ENCODE peak calls at places on chromosome 17, in four cellular contexts. One of them, this sample, is unnamed.
A peak's percentile ranks its signal among the peaks of the same experiment; 100 is the strongest.

GRCh38 chr17:9132291-9132690 is 111.0 kb downstream of the NTN1 start:
- DNase-seq in K562: no peak
- DNase-seq in SK-N-SH: no peak
- DNase-seq in GM12878: no peak
- DNase-seq in this sample: no peak

GRCh38 chr17:57603978-57604377 is 141.1 kb downstream of the CCDC182 start:
- DNase-seq in K562: no peak
- DNase-seq in SK-N-SH: no peak
- DNase-seq in GM12878: peak; percentile 79
- DNase-seq in this sample: no peak

GRCh38 chr17:63685021-63685420 is 14.9 kb downstream of the LIMD2 start:
- DNase-seq in K562: no peak
- DNase-seq in SK-N-SH: no peak
- DNase-seq in GM12878: no peak
- DNase-seq in this sample: no peak

GRCh38 chr17:49516190-49516589 is 21.1 kb downstream of the NGFR start:
- DNase-seq in K562: no peak
- DNase-seq in SK-N-SH: peak; percentile 30
- DNase-seq in GM12878: no peak
- DNase-seq in this sample: peak; percentile 5

GRCh38 chr17:6474906-6475305 is 30.7 kb downstream of the PIMREG start:
- DNase-seq in K562: no peak
- DNase-seq in SK-N-SH: no peak
- DNase-seq in GM12878: no peak
- DNase-seq in this sample: no peak

GRCh38 chr17:36183811-36184765 is 7.7 kb upstream of the TBC1D3B start:
- DNase-seq in K562: no peak
- DNase-seq in SK-N-SH: peak; percentile 39
- DNase-seq in GM12878: no peak
- DNase-seq in this sample: no peak

GRCh38 chr17:69326302-69327059 is 452 bp downstream of the ABCA5 start:
- DNase-seq in K562: peak; percentile 1
- DNase-seq in SK-N-SH: no peak
- DNase-seq in GM12878: no peak
- DNase-seq in this sample: no peak

GRCh38 chr17:75295220-75296158 is 6.3 kb upstream of the SLC25A19 start:
- DNase-seq in K562: peak; percentile 48
- DNase-seq in SK-N-SH: no peak
- DNase-seq in GM12878: peak; percentile 97
- DNase-seq in this sample: no peak

GRCh38 chr17:76369804-76370203 is 14.6 kb upstream of the SPHK1 start:
- DNase-seq in K562: no peak
- DNase-seq in SK-N-SH: peak; percentile 37
- DNase-seq in GM12878: no peak
- DNase-seq in this sample: no peak

GRCh38 chr17:61997649-61998048 is 67.4 kb downstream of the MED13 start:
- DNase-seq in K562: no peak
- DNase-seq in SK-N-SH: no peak
- DNase-seq in GM12878: no peak
- DNase-seq in this sample: no peak

GRCh38 chr17:38702166-38702899 is 2.7 kb upstream of the MLLT6 start:
- DNase-seq in K562: peak; percentile 92
- DNase-seq in SK-N-SH: peak; percentile 94
- DNase-seq in GM12878: no peak
- DNase-seq in this sample: peak; percentile 81

GRCh38 chr17:68570531-68570930 is 30.6 kb downstream of the FAM20A start:
- DNase-seq in K562: no peak
- DNase-seq in SK-N-SH: no peak
- DNase-seq in GM12878: no peak
- DNase-seq in this sample: no peak

GRCh38 chr17:73767696-73768095 is 123.5 kb upstream of the SDK2 start:
- DNase-seq in K562: no peak
- DNase-seq in SK-N-SH: no peak
- DNase-seq in GM12878: no peak
- DNase-seq in this sample: no peak

GRCh38 chr17:35900693-35901487 is 20.7 kb upstream of the CCL5 start:
- DNase-seq in K562: peak; percentile 22
- DNase-seq in SK-N-SH: no peak
- DNase-seq in GM12878: no peak
- DNase-seq in this sample: no peak

GRCh38 chr17:30372755-30373154 is 6.0 kb upstream of the CPD start:
- DNase-seq in K562: no peak
- DNase-seq in SK-N-SH: no peak
- DNase-seq in GM12878: no peak
- DNase-seq in this sample: no peak

GRCh38 chr17:14092808-14093207 is 23.5 kb downstream of the COX10 start:
- DNase-seq in K562: no peak
- DNase-seq in SK-N-SH: no peak
- DNase-seq in GM12878: no peak
- DNase-seq in this sample: no peak

GRCh38 chr17:44351961-44352921 is 7.1 kb downstream of the GRN start:
- DNase-seq in K562: no peak
- DNase-seq in SK-N-SH: peak; percentile 32
- DNase-seq in GM12878: no peak
- DNase-seq in this sample: no peak

GRCh38 chr17:18026408-18026776 is 12.6 kb downstream of the ATPAF2 start:
- DNase-seq in K562: no peak
- DNase-seq in SK-N-SH: peak; percentile 68
- DNase-seq in GM12878: no peak
- DNase-seq in this sample: no peak

GRCh38 chr17:4150106-4150505 is 7.1 kb downstream of the CYB5D2 start:
- DNase-seq in K562: no peak
- DNase-seq in SK-N-SH: no peak
- DNase-seq in GM12878: no peak
- DNase-seq in this sample: no peak

GRCh38 chr17:17506893-17507464 is 10.8 kb upstream of the RASD1 start:
- DNase-seq in K562: no peak
- DNase-seq in SK-N-SH: peak; percentile 48
- DNase-seq in GM12878: no peak
- DNase-seq in this sample: no peak

GRCh38 chr17:74119960-74120359 is 83.5 kb upstream of the RPL38 start:
- DNase-seq in K562: no peak
- DNase-seq in SK-N-SH: no peak
- DNase-seq in GM12878: no peak
- DNase-seq in this sample: no peak

GRCh38 chr17:28538296-28538895 is 14.0 kb downstream of the UNC119 start:
- DNase-seq in K562: no peak
- DNase-seq in SK-N-SH: no peak
- DNase-seq in GM12878: no peak
- DNase-seq in this sample: no peak

GRCh38 chr17:28536532-28537218 is 15.7 kb downstream of the UNC119 start:
- DNase-seq in K562: no peak
- DNase-seq in SK-N-SH: no peak
- DNase-seq in GM12878: no peak
- DNase-seq in this sample: no peak

GRCh38 chr17:28541439-28541838 is 11.0 kb downstream of the UNC119 start:
- DNase-seq in K562: no peak
- DNase-seq in SK-N-SH: no peak
- DNase-seq in GM12878: no peak
- DNase-seq in this sample: no peak

GRCh38 chr17:28537219-28537610 is 15.2 kb downstream of the UNC119 start:
- DNase-seq in K562: no peak
- DNase-seq in SK-N-SH: no peak
- DNase-seq in GM12878: no peak
- DNase-seq in this sample: no peak

GRCh38 chr17:28540231-28540630 is 12.2 kb downstream of the UNC119 start:
- DNase-seq in K562: no peak
- DNase-seq in SK-N-SH: peak; percentile 21
- DNase-seq in GM12878: no peak
- DNase-seq in this sample: no peak
- TF ChIP-seq USF1 in K562: no peak
- TF ChIP-seq USF1 in SK-N-SH: no peak
- TF ChIP-seq USF1 in GM12878: no peak
- TF ChIP-seq USF1 in this sample: no peak

GRCh38 chr17:77636835-77637806 is 321.4 kb upstream of the TNRC6C start:
- DNase-seq in K562: no peak
- DNase-seq in SK-N-SH: no peak
- DNase-seq in GM12878: no peak
- DNase-seq in this sample: no peak

GRCh38 chr17:77640242-77640641 is 318.3 kb upstream of the TNRC6C start:
- DNase-seq in K562: no peak
- DNase-seq in SK-N-SH: no peak
- DNase-seq in GM12878: no peak
- DNase-seq in this sample: no peak

GRCh38 chr17:77638229-77638628 is 320.3 kb upstream of the TNRC6C start:
- DNase-seq in K562: no peak
- DNase-seq in SK-N-SH: peak; percentile 56
- DNase-seq in GM12878: no peak
- DNase-seq in this sample: no peak

GRCh38 chr17:77635176-77635575 is 323.3 kb upstream of the TNRC6C start:
- DNase-seq in K562: no peak
- DNase-seq in SK-N-SH: no peak
- DNase-seq in GM12878: no peak
- DNase-seq in this sample: no peak

DNA sequence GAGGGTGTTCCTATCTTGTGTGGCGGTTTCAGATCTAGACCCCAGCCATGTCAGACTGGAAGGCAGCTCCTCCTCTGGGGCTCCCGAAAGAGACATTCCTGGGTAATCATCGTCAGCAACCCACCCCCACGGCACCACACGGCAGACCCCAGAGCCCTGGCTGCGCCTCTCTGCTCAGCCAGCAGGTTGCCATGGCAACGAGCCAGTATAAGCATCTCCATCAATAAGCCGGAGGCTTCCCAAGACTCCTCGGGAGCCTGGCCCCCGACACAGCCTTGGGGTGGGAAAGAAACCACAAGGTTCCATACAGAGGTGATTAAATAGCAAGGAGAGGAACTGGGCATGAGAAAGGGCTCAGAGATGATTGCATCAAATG is 320.7 kb upstream of the TNRC6C start:
- DNase-seq in K562: no peak
- DNase-seq in SK-N-SH: peak; percentile 68
- DNase-seq in GM12878: no peak
- DNase-seq in this sample: peak; percentile 42
- TF ChIP-seq USF1 in K562: no peak
- TF ChIP-seq USF1 in SK-N-SH: no peak
- TF ChIP-seq USF1 in GM12878: no peak
- TF ChIP-seq USF1 in this sample: no peak

DNA sequence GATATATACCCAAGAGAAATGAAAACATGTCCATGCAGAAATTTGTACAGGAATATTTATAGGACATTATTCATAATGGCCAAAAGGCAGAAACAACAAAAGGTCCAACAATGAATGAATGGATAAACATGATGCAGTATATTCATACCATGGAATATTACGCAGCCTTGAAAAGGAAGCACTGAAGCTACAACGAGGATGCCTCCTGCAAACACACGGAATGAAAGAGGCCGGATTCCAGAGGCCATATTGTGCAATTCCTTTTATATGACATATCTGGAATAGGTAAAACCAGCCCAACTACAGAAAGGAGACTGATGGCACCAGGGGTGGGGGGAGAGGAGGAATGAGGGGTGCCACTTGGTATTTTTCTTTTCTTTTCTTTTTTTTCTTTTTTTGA is 14.5 kb upstream of the CHMP6 start:
- DNase-seq in K562: no peak
- DNase-seq in SK-N-SH: no peak
- DNase-seq in GM12878: no peak
- DNase-seq in this sample: no peak
- TF ChIP-seq USF1 in K562: no peak
- TF ChIP-seq USF1 in SK-N-SH: no peak
- TF ChIP-seq USF1 in GM12878: no peak
- TF ChIP-seq USF1 in this sample: no peak

DNA sequence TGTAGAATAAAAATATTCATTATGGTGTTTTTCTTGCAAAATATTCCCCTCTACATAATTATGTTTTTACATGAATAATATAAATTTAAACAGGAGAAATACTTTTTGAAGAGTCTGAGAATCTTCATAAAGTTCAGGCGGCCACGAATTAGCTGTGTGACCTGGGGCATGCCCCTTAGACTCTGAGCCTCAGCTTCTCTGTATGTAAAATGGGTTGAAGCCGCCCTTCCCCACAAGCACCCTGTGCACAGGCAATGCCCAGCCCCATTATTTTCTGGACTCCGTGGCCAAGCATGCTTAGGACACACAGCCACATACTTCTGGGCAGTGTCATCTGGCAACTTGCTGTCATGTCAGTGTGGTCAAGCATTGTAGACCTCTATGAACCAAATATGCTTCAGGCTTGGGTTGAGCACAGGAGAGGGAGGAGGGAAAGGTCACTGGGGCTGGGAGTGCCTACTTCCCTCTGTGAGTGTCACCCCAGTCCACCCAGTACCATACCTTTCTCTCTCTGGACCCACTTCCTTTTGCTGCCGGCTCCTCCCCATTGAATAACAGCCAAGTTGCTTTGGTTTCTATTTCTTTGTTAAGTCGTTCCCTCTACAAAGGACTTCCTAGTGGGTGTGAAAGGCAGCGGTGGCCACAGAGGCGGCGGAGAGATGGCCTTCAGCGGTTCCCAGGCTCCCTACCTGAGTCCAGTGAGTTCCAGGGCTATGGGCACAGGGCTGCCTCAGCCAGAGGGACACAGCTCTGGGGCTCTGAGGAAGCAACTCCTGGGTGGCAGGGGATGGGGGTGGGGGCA is at the start of gene LGALS9:
- DNase-seq in K562: no peak
- DNase-seq in SK-N-SH: no peak
- DNase-seq in GM12878: peak; percentile 53
- DNase-seq in this sample: no peak
- TF ChIP-seq USF1 in K562: no peak
- TF ChIP-seq USF1 in SK-N-SH: no peak
- TF ChIP-seq USF1 in GM12878: no peak
- TF ChIP-seq USF1 in this sample: no peak

GRCh38 chr17:10879110-10879509 is 41.2 kb upstream of the PIRT start:
- DNase-seq in K562: peak; percentile 7
- DNase-seq in SK-N-SH: peak; percentile 9
- DNase-seq in GM12878: no peak
- DNase-seq in this sample: peak; percentile 30
- TF ChIP-seq USF1 in K562: no peak
- TF ChIP-seq USF1 in SK-N-SH: no peak
- TF ChIP-seq USF1 in GM12878: no peak
- TF ChIP-seq USF1 in this sample: no peak

GRCh38 chr17:40556884-40557414 is 8.3 kb downstream of the CCR7 start:
- DNase-seq in K562: peak; percentile 80
- DNase-seq in SK-N-SH: peak; percentile 76
- DNase-seq in GM12878: no peak
- DNase-seq in this sample: peak; percentile 11
- TF ChIP-seq USF1 in K562: no peak
- TF ChIP-seq USF1 in SK-N-SH: no peak
- TF ChIP-seq USF1 in GM12878: no peak
- TF ChIP-seq USF1 in this sample: no peak

GRCh38 chr17:67227488-67227887 is 17.5 kb downstream of the HELZ start:
- DNase-seq in K562: no peak
- DNase-seq in SK-N-SH: no peak
- DNase-seq in GM12878: no peak
- DNase-seq in this sample: no peak
- TF ChIP-seq USF1 in K562: no peak
- TF ChIP-seq USF1 in SK-N-SH: no peak
- TF ChIP-seq USF1 in GM12878: no peak
- TF ChIP-seq USF1 in this sample: no peak

GRCh38 chr17:32497431-32498205 is 10.8 kb downstream of the CDK5R1 start:
- DNase-seq in K562: no peak
- DNase-seq in SK-N-SH: no peak
- DNase-seq in GM12878: no peak
- DNase-seq in this sample: no peak
- TF ChIP-seq USF1 in K562: no peak
- TF ChIP-seq USF1 in SK-N-SH: no peak
- TF ChIP-seq USF1 in GM12878: no peak
- TF ChIP-seq USF1 in this sample: no peak

GRCh38 chr17:596763-597644 is 117.6 kb downstream of the VPS53 start:
- DNase-seq in K562: peak; percentile 36
- DNase-seq in SK-N-SH: peak; percentile 57
- DNase-seq in GM12878: no peak
- DNase-seq in this sample: no peak
- TF ChIP-seq USF1 in K562: no peak
- TF ChIP-seq USF1 in SK-N-SH: no peak
- TF ChIP-seq USF1 in GM12878: no peak
- TF ChIP-seq USF1 in this sample: no peak

This sample was measured in WTC11.